ENCODE peak calls at places on chromosomes 6 and 20, in six cellular contexts. Y is psoas muscle, W is colonic mucosa, Z is GM23338, P is lower lobe of right lung, F is foreskin keratinocyte. N is an unnamed sample.

GRCh38 chr6:41182069-41183034 is 18.6 kb downstream of the TREML2 start:
- DNase-seq in P (no peak), F (no peak), Y (no peak), W (peak), Z (peak), N (peak)

GRCh38 chr20:20548527-20549266 is 163.7 kb downstream of the RALGAPA2 start:
- DNase-seq in Z (no peak), Y (no peak), W (no peak), P (no peak), F (peak), N (no peak)

GRCh38 chr6:11050735-11051134 is 6.6 kb upstream of the ELOVL2 start:
- DNase-seq in P (no peak), Z (no peak), Y (no peak), W (no peak), F (no peak), N (no peak)

GRCh38 chr6:108114861-108115597 is 40.5 kb upstream of the OSTM1 start:
- DNase-seq in W (peak), F (no peak), Z (peak), Y (peak), P (peak), N (peak)

GRCh38 chr20:42886046-42886445 is 303.7 kb downstream of the PTPRT start:
- DNase-seq in W (no peak), Y (no peak), F (no peak), Z (no peak), P (no peak), N (no peak)

GRCh38 chr6:147675281-147675680 is 166.8 kb downstream of the SAMD5 start:
- DNase-seq in W (no peak), F (peak), Y (no peak), Z (no peak), P (no peak), N (no peak)

GRCh38 chr6:62285612-62286469 is at the start of gene KHDRBS2:
- DNase-seq in P (peak), F (no peak), Z (peak), W (peak), Y (peak), N (peak)

GRCh38 chr6:122692175-122692598 is 82.0 kb downstream of the PKIB start:
- DNase-seq in Z (peak), F (no peak), P (no peak), W (no peak), Y (no peak), N (no peak)

GRCh38 chr20:38242848-38243449 is 17.6 kb downstream of the KIAA1755 start:
- DNase-seq in W (no peak), P (no peak), Y (no peak), F (no peak), Z (peak), N (peak)

GRCh38 chr20:5612476-5613291 is 137.5 kb upstream of the SHLD1 start:
- DNase-seq in Z (no peak), P (no peak), F (no peak), W (no peak), Y (no peak), N (peak)

GRCh38 chr6:41768545-41769308 is 11.0 kb downstream of the FRS3 start:
- DNase-seq in Z (no peak), P (no peak), Y (no peak), W (peak), F (no peak), N (no peak)

GRCh38 chr6:67933278-67933677 is 701.8 kb upstream of the ADGRB3 start:
- DNase-seq in Z (peak), F (no peak), P (no peak), W (no peak), Y (no peak), N (peak)

GRCh38 chr6:170111816-170112582 is 178.9 kb downstream of the DLL1 start:
- DNase-seq in F (no peak), P (peak), Z (no peak), W (no peak), Y (peak), N (no peak)

DNA sequence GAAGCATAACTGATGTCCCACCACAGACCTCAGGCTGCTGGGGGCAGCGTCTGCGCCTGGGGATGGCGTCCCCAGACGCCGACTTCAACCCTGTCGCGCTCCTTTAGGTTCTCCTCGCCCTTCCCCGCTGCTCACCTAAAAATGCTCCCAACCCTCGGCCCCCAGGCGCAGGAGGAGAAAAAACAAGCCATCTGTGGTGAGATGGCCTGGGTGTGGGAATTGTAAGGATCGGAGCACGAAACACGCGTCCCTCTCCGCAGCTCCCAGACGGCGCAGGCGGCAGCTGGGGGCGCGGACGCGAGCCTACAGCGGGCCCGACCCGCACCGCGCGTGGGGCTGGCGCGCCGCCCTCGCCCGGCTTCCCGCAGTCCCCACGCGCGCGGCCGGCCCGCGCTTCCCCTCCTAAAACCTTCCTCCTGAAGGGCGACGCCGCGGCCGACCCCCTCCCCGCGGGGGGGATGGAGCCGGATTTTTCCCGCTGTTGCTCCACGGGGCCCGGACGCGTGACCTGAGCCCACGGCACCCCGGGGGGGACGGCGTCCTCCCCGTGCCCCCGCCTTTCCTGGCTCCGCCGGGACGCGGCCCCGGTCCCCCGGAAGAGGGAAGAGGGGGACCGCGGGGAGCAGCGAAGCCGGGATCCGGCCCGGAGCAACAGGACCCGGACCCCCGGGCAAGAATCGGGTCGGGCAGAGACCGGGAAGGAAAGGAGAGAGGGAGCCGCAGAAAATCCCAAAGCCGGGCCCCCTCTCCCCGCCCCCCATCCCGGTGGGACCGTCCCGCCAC is 609 bp downstream of the EPB41L2 start:
- DNase-seq in Y (peak), F (no peak), W (peak), P (peak), Z (peak), N (peak)
- H3K27ac ChIP-seq in Y (peak), F (peak), W (peak), P (peak), Z (peak), N (peak)

GRCh38 chr20:33658510-33658909 is 3.6 kb upstream of the C20orf144 start:
- DNase-seq in W (no peak), F (no peak), Y (no peak), Z (no peak), P (no peak), N (no peak)

GRCh38 chr20:33656010-33656782 is 5.9 kb upstream of the C20orf144 start:
- DNase-seq in Y (no peak), P (peak), Z (no peak), F (no peak), W (no peak), N (no peak)

GRCh38 chr20:33657704-33658095 is 4.4 kb upstream of the C20orf144 start:
- DNase-seq in Y (no peak), P (no peak), W (no peak), Z (no peak), F (no peak), N (no peak)

GRCh38 chr20:33655164-33655563 is 7.0 kb upstream of the C20orf144 start:
- DNase-seq in F (no peak), Z (no peak), W (no peak), P (no peak), Y (no peak), N (no peak)

DNA sequence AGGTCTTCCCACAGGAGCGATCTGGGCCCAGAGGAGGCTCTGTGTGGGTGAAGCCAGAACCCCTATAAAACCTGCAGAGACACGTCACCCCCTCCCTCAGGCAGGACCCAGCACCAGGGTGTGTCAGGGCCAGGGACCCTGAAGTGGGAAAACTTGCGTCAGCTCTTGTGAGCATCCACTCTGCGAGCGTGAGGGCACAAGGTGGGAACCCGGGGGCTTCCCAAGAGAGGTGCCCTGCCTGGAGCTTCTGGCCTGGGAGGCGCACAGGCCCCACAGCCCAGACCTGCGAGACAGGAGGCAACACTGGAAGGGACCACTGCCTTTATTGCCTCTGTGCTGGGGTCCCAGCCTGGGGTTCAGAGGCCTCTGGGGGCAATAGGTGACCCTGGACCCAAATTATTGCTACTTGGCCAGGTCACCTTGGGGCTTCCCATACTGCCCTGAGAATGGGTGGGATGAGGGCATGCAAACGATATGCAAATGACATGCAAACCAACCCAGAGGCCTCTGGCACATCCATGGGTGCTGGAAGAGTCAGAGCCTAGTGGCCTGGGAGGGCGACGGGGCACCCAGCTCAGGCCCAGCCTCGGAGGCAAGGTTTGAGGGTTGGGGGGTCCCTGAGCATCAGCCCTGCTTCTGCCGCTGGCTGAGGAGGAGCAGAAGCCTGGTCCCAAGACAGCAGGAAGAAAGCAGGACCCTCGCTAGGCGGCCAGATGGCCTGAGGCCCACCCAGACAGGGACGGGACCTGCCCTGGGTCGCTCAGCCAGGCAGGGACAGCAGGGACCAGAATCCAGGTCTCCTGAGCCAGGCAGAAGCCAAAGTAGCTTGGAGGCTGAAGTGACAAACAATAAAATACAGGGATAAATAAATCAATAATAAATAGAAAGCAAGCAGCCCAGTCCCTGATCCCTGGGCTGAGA is 5.1 kb upstream of the C20orf144 start:
- DNase-seq in Z (no peak), W (no peak), Y (no peak), P (peak), F (no peak), N (no peak)
- H3K27ac ChIP-seq in Z (no peak), W (no peak), Y (no peak), P (no peak), F (no peak), N (no peak)

GRCh38 chr20:54061106-54061881 is 9.1 kb downstream of the BCAS1 start:
- DNase-seq in F (peak), P (no peak), Y (no peak), W (no peak), Z (no peak), N (no peak)
- H3K27ac ChIP-seq in F (no peak), P (no peak), Y (no peak), W (no peak), Z (no peak), N (peak)

DNA sequence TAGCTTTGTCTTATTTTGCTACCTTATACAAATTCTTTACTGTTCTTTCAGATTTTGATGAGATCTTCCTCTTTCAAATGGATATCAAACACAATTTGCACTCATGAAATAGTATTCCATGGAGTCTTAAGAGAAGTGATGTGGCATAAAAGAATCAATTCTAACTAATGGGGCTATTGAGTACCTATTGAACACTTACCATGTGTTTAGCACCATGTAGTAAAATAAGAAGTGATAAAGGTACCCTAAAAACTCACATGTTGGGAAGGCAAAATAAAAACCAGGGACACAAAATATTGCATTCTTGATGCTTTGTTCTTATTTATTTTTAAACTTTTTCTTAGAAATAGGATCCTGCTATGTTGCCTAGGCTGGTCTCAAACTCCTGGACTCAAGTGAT is 56.2 kb downstream of the KIF13A start:
- DNase-seq in Z (no peak), F (no peak), P (no peak), W (no peak), Y (no peak), N (no peak)
- H3K27ac ChIP-seq in Z (peak), F (no peak), P (peak), W (no peak), Y (peak), N (no peak)